ENCODE peak calls at places on chromosome 7, in five cellular contexts. B is Panc1, Z is HCT116, G is lower lobe of right lung, D is H1. Y is an unnamed sample.
A peak's percentile ranks its signal among the peaks of the same experiment; 100 is the strongest.

GRCh38 chr7:36019538-36019937 is 133.5 kb upstream of the EEPD1 start:
- DNase-seq in B (no peak), Z (no peak), G (no peak), D (no peak), Y (no peak)

GRCh38 chr7:4797858-4798705 is 22.7 kb downstream of the AP5Z1 start:
- DNase-seq in B (peak; percentile 38), Z (peak; percentile 16), G (peak; percentile 74), D (peak; percentile 94), Y (peak; percentile 13)

GRCh38 chr7:128697301-128697905 is 25.3 kb downstream of the GARIN1A start:
- DNase-seq in B (no peak), Z (no peak), G (peak; percentile 69), D (peak; percentile 97), Y (peak; percentile 59)

GRCh38 chr7:142002179-142002578 is 6.5 kb downstream of the MGAM start:
- DNase-seq in B (no peak), Z (no peak), G (no peak), D (no peak), Y (peak; percentile 62)

GRCh38 chr7:2572101-2572842 is 13.5 kb downstream of the IQCE start:
- DNase-seq in B (no peak), Z (peak; percentile 56), G (no peak), D (no peak), Y (peak; percentile 50)

GRCh38 chr7:72490301-72490700 is 78.2 kb upstream of the CALN1 start:
- DNase-seq in B (no peak), Z (no peak), G (no peak), D (peak; percentile 4), Y (no peak)

GRCh38 chr7:110205899-110206298 is 885.0 kb upstream of the LRRN3 start:
- DNase-seq in B (no peak), Z (no peak), G (no peak), D (no peak), Y (no peak)

GRCh38 chr7:130418306-130418705 is 22.5 kb downstream of the CEP41 start:
- DNase-seq in B (no peak), Z (no peak), G (no peak), D (no peak), Y (peak; percentile 94)

GRCh38 chr7:2570021-2570420 is 11.2 kb downstream of the IQCE start:
- DNase-seq in B (no peak), Z (no peak), G (peak; percentile 21), D (no peak), Y (no peak)

DNA sequence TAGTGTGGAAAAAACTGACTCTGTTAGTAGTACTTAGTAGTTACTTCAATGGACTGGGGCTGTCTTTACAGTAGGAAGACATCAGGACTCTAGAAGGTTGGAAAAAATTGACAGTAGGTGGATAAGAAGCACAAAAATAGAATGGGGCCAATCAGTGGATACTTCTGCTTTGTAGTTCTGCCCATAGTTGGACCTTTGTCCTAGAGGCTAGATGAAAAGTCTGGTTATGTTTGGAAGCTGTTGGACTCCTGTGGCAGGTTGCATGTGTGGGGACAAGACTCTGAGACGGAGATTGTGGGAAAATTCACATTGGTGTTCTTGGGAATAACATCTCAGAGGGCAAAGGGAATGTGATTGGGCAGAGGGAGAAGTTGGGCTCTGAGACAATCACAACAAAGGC is 18.6 kb upstream of the KBTBD2 start:
- DNase-seq in B (no peak), Z (no peak), G (no peak), D (no peak), Y (no peak)
- H3K4me3 ChIP-seq in B (no peak overlapping the region), Z (no peak overlapping the region), G (no peak overlapping the region), D (no peak overlapping the region), Y (no peak overlapping the region)

GRCh38 chr7:144629598-144629997 is 206.3 kb downstream of the TPK1 start:
- DNase-seq in B (no peak), Z (no peak), G (no peak), D (no peak), Y (no peak)

GRCh38 chr7:144629011-144629410 is 206.8 kb downstream of the TPK1 start:
- DNase-seq in B (no peak), Z (no peak), G (no peak), D (no peak), Y (no peak)

DNA sequence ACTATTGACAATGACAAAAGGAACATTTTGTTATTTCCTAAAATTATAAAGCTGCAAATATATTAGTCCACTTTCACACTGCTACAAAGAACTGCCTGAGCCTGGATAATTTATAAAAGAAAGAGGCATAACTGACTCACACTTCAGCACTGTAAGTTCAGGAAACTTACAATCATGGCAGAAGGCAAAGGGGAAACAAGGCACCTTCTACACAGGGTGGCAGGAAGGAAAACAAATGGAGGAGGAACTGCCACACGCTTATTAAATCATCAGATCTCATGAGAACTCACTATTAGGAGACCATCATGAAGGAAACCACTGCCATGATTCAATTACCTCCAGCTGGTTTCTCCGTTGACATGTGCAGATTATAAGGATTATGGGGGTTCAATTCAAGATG is 203.1 kb downstream of the TPK1 start:
- DNase-seq in B (no peak), Z (no peak), G (no peak), D (no peak), Y (no peak)
- TF ChIP-seq CTCF in B (no peak), Z (no peak), G (no peak), D (no peak), Y (no peak)

DNA sequence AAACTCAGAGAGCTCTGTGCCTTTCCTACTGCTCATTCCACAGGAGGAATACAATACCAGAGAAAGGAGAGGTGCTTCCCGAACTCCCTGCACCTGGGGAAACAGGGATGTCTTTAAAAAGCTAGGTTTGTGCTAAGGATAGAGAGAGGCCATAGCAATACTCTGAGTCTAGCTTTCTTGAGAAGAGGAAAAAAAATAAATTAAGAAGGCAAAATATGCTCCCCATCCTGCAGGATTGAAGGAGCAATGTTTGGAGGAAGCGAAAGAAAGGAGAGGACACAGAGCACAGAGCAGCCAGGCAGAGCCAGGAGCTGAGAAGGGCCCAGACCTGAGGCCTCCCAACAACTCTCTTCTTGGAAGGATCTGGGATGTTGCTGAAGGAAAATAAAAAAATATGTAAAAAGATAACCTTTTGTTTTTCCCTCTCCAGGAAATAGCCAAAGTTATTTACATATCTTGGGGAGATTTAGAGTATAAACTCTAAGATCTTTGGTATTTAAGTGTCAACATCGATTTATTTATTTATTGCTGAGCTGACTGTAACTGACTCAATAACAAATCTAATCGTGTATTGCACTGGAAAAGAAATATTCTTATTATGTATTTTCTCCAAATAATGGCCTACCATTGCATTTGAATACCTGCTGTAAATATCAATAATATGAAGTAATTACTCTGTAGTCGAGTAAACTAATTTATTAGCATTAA is 1.6 kb upstream of the HOXA11 start:
- DNase-seq in B (no peak), Z (no peak), G (no peak), D (no peak), Y (no peak)
- H3K27me3 ChIP-seq in B (no peaks in the 10 kb centered on the region), Z (no peaks in the 10 kb centered on the region), G (peaks cover 100% of the 10 kb centered on the region), D (peaks cover 100% of the 10 kb centered on the region), Y (peaks cover 89% of the 10 kb centered on the region)

DNA sequence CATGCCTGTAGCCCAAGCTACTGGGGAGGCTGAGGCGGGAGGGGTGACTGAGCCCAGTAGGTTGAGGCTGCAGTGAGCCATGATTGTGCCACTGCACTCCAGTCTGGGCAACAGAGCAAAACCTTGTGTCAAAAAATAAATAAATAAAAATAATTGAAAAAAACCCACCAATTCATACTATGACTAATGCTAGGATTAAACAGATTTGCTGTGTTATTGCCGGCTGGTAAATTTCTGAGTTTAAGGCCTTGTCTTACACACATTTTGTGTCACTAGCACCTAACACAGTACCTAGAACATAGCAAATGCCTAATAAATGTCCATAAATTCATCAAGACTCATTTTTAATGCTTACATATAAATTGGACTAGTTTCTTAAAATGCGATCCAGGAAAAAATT is 8.7 kb downstream of the ESYT2 start:
- DNase-seq in B (no peak), Z (no peak), G (no peak), D (peak; percentile 6), Y (peak; percentile 21)
- H3K4me3 ChIP-seq in B (peak overlapping the region; percentile 1), Z (peak overlapping the region; percentile 52), G (no peak overlapping the region), D (no peak overlapping the region), Y (no peak overlapping the region)

GRCh38 chr7:101269664-101270063 is 24.8 kb upstream of the FIS1 start:
- DNase-seq in B (no peak), Z (no peak), G (no peak), D (no peak), Y (no peak)

GRCh38 chr7:101265622-101266516 is 21.0 kb upstream of the FIS1 start:
- DNase-seq in B (no peak), Z (no peak), G (no peak), D (no peak), Y (no peak)

GRCh38 chr7:101273126-101273525 is 28.2 kb upstream of the FIS1 start:
- DNase-seq in B (no peak), Z (no peak), G (no peak), D (no peak), Y (no peak)

GRCh38 chr7:101271021-101271420 is 26.1 kb upstream of the FIS1 start:
- DNase-seq in B (no peak), Z (no peak), G (no peak), D (no peak), Y (no peak)
- TF ChIP-seq CTCF in B (no peak), Z (no peak), G (no peak), D (no peak), Y (no peak)

GRCh38 chr7:92932450-92932849 is 96.1 kb upstream of the CDK6 start:
- DNase-seq in B (no peak), Z (no peak), G (no peak), D (no peak), Y (no peak)

GRCh38 chr7:92926697-92927044 is 90.3 kb upstream of the CDK6 start:
- DNase-seq in B (no peak), Z (no peak), G (no peak), D (no peak), Y (no peak)

GRCh38 chr7:92934096-92934495 is 97.7 kb upstream of the CDK6 start:
- DNase-seq in B (no peak), Z (no peak), G (no peak), D (no peak), Y (peak; percentile 96)

GRCh38 chr7:92925876-92926696 is 89.7 kb upstream of the CDK6 start:
- DNase-seq in B (no peak), Z (no peak), G (no peak), D (peak; percentile 65), Y (no peak)

GRCh38 chr7:92930404-92930803 is 94.0 kb upstream of the CDK6 start:
- DNase-seq in B (no peak), Z (no peak), G (no peak), D (no peak), Y (no peak)
- H3K27me3 ChIP-seq in B (no peaks in the 10 kb centered on the region), Z (no peaks in the 10 kb centered on the region), G (no peaks in the 10 kb centered on the region), D (no peaks in the 10 kb centered on the region), Y (no peaks in the 10 kb centered on the region)

DNA sequence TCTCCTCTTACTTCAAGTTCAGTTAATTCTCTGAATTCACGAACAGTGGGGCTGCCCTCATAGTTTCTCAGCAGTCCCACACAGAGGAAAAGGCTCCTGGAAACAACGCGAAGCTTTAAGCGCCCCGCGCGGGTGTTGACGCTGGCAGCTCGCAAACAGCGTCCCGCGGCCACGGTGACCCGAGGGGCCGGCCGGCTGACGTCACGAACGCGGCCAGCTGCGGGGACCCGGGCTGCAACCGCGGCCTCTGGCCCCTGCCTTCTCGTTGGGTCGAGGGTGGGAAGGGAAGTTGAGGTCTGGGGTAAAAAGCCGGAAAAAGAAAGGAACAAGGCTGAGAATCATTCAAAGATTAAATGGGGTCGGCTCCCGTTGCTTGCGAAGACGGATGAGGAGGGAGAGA is 7.2 kb upstream of the FEZF1 start:
- DNase-seq in B (no peak), Z (no peak), G (no peak), D (peak; percentile 72), Y (no peak)
- H3K4me3 ChIP-seq in B (no peak overlapping the region), Z (no peak overlapping the region), G (no peak overlapping the region), D (peak overlapping the region; percentile 70), Y (no peak overlapping the region)

GRCh38 chr7:44275829-44276570 is 49.4 kb downstream of the CAMK2B start:
- DNase-seq in B (no peak), Z (no peak), G (peak; percentile 26), D (peak; percentile 80), Y (no peak)
- TF ChIP-seq CTCF in B (no peak), Z (no peak), G (no peak), D (no peak), Y (no peak)